ENCODE peak calls at places on chromosomes 2 and 18, in nine cellular contexts. T is tibial artery, K is upper lobe of right lung, M is fibroblast of lung, P is HL-60, C is neural progenitor cell, Z is uterus, V is Caco-2, B is BJ. D is an unnamed sample.

GRCh38 chr2:28164280-28164801 is 228.3 kb upstream of the FOSL2 start:
- DNase-seq in V (no peak), M (no peak), C (no peak), T (no peak), K (no peak), P (no peak), Z (no peak), B (no peak), D (no peak)

GRCh38 chr2:159317392-159318088 is 31.0 kb upstream of the WDSUB1 start:
- DNase-seq in P (no peak), C (no peak), V (no peak), M (peak; percentile 32), T (no peak), Z (no peak), B (no peak), K (no peak), D (no peak)

GRCh38 chr2:71785550-71785951 is 332.2 kb downstream of the DYSF start:
- DNase-seq in T (peak; percentile 61), C (no peak), M (no peak), P (no peak), K (no peak), B (no peak), V (no peak), Z (no peak), D (no peak)

GRCh38 chr2:122469147-122469546 is 713.7 kb downstream of the TSN start:
- DNase-seq in P (no peak), Z (no peak), M (no peak), K (no peak), T (no peak), V (no peak), C (no peak), B (no peak), D (no peak)

GRCh38 chr2:26072925-26073768 is 39.3 kb downstream of the RAB10 start:
- DNase-seq in V (no peak), M (no peak), T (no peak), C (peak; percentile 51), K (no peak), Z (no peak), P (no peak), B (no peak), D (no peak)

GRCh38 chr2:173749315-173749714 is 215.9 kb downstream of the SP3 start:
- DNase-seq in B (no peak), P (no peak), C (peak; percentile 29), V (no peak), T (no peak), M (peak; percentile 39), K (no peak), Z (no peak), D (no peak)

GRCh38 chr2:167157523-167157922 is 269.2 kb downstream of the XIRP2 start:
- DNase-seq in M (peak; percentile 66), B (no peak), P (no peak), T (no peak), V (no peak), C (no peak), K (no peak), Z (no peak), D (no peak)

GRCh38 chr2:134319581-134320246 is 65.8 kb downstream of the MGAT5 start:
- DNase-seq in T (no peak), B (no peak), C (no peak), K (no peak), Z (no peak), M (no peak), P (no peak), V (no peak), D (no peak)

GRCh38 chr18:47969851-47970250 is 39.4 kb upstream of the SMAD2 start:
- DNase-seq in K (no peak), P (peak; percentile 51), M (peak; percentile 65), B (no peak), Z (no peak), T (no peak), C (no peak), V (no peak), D (no peak)

GRCh38 chr18:35239314-35239713 is 1.5 kb upstream of the ZNF397 start:
- DNase-seq in M (no peak), T (no peak), B (no peak), P (no peak), V (no peak), C (no peak), K (no peak), Z (no peak), D (no peak)

GRCh38 chr18:35241523-35241804 is 630 bp downstream of the ZNF397 start:
- DNase-seq in K (no peak), T (no peak), Z (no peak), V (no peak), M (no peak), B (no peak), P (no peak), C (no peak), D (no peak)

GRCh38 chr18:35244671-35245070 is 3.8 kb downstream of the ZNF397 start:
- DNase-seq in P (no peak), K (no peak), M (no peak), T (no peak), Z (no peak), V (no peak), B (no peak), C (no peak), D (no peak)

GRCh38 chr18:35242426-35242825 is 1.6 kb downstream of the ZNF397 start:
- DNase-seq in M (no peak), K (no peak), Z (no peak), B (no peak), T (no peak), V (no peak), P (no peak), C (no peak), D (no peak)

GRCh38 chr18:35240664-35241522 is at the start of gene ZNF397:
- DNase-seq in K (peak; percentile 99), P (peak; percentile 96), T (peak; percentile 99), Z (peak; percentile 98), M (peak; percentile 96), C (peak; percentile 99), V (peak; percentile 94), B (peak; percentile 70), D (peak; percentile 98)
- TF ChIP-seq CTCF in K (no peak), P (no peak), T (peak; percentile 21), Z (no peak), M (no peak), C (no peak), V (no peak), B (no peak), D (peak; percentile 27)

DNA sequence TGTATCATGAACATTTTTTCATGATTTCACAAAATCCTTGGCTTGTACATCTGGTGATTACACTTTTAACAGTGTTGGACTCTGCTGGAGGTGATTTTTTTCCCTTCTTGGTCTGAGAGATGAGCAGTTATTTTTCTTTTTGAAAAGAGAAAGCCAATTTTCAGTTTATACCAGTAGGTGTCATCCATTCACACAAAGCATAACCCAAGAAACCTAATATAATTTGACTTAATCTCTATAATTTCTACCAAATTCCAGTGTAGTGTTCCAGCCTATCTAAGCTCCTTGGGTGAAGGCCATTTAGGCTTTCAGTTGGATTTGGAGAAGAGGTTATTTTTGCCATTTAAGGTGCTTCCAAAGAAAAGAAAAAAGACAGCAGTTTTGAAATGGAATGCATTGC is 7.7 kb upstream of the ICOS start:
- DNase-seq in C (no peak), T (no peak), M (peak; percentile 7), B (no peak), P (no peak), V (no peak), Z (no peak), K (no peak), D (no peak)
- TF ChIP-seq CTCF in C (peak; percentile 14), T (peak; percentile 27), M (no peak), B (peak; percentile 28), P (no peak), V (peak; percentile 47), Z (peak; percentile 4), K (peak; percentile 48), D (peak; percentile 83)

GRCh38 chr2:10374362-10374943 is 71.7 kb downstream of the HPCAL1 start:
- DNase-seq in P (no peak), C (no peak), V (no peak), B (no peak), Z (no peak), M (no peak), T (no peak), K (no peak), D (no peak)
- TF ChIP-seq CTCF in P (no peak), C (no peak), V (no peak), B (no peak), Z (no peak), M (no peak), T (no peak), K (no peak), D (no peak)

DNA sequence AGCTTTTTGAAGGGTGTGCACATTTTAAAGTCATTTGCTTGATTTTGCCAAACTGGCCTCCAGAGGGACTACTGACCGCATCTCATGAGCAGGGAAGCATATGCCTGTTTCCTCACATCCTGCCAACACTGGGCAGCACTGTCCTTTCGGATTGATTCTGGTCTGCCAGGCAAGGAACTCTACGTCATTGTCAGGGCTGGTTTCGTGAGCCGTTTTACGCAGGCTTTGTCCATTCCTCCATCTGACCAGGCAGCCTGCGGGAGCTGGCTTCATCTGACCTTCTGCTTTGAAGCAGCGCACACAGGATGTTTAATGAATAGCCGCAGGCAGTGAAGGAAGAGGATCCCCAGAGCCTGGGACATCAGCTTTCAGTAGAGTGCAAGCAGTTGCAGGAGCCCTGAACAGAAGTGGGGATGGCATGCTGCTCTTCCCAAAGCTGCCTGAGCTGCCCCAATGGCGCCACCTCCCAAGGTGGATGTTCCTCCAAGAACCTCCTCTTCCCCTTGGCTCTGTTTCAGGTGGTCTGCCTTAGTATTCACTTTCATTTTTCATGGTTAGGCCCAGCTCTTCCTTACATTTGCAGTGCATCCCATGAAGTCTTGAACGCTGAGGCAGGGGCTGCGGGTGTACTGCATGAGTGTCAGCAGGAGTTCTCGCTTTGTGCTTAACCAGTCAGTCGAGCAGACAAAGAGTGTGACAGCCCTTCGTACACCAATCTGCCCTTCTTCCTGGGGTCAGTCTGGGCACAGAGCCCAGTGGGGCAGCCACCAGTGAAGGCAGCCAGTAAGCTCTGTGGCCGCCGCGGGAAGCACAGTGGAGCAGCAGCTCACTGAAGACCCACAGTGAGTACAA is 46.5 kb upstream of the SEMA4C start:
- DNase-seq in P (no peak), K (no peak), M (no peak), B (no peak), Z (no peak), V (peak; percentile 54), C (no peak), T (no peak), D (no peak)
- TF ChIP-seq CTCF in P (no peak), K (peak; percentile 25), M (no peak), B (peak; percentile 35), Z (peak; percentile 30), V (no peak), C (no peak), T (peak; percentile 25), D (peak; percentile 63)

DNA sequence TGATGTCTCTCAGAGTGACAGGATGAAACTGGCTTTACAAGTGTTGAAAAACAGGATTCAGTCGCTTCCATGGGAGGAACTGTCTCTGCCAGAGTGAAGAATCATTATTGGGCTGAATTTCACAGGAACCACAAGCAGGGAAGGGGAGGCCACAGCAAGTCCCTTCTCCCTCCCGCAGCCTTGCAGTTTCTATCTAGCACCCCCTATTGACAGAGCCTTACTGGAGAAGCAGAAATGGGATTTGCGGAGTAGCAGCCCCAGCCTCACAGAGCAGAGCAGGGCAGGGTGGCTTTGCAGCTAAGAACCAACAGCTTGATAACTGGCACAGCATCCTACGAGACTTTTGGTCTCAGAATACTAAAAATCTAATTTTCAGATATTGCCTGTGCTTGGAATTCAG is 33.3 kb upstream of the RMP24 start:
- DNase-seq in T (no peak), V (no peak), B (no peak), C (peak; percentile 62), K (no peak), Z (no peak), M (no peak), P (no peak), D (no peak)
- TF ChIP-seq CTCF in T (no peak), V (no peak), B (peak; percentile 15), C (peak; percentile 63), K (peak; percentile 22), Z (no peak), M (peak; percentile 2), P (no peak), D (peak; percentile 18)

GRCh38 chr18:10249270-10249669 is 205.2 kb upstream of the APCDD1 start:
- DNase-seq in T (no peak), B (no peak), V (no peak), M (no peak), K (no peak), P (no peak), Z (no peak), C (peak; percentile 22), D (no peak)
- TF ChIP-seq CTCF in T (no peak), B (no peak), V (peak; percentile 37), M (no peak), K (no peak), P (no peak), Z (no peak), C (no peak), D (no peak)

D was measured in chondrocyte.